ENCODE peak calls at places on chromosomes 5 and 9, in five cellular contexts. C is tibial nerve, D is AG04450, E is fibroblast of lung, F is spleen. O is an unnamed sample. For H3K27me3, the result is how much of the 10 kb centered on the place peaks cover.

GRCh38 chr9:120619751-120620655 is 40.0 kb upstream of the CDK5RAP2 start:
- DNase-seq in C (peak), D (peak), E (peak), F (no peak), O (peak)

GRCh38 chr9:76227165-76227564 is 167.1 kb downstream of the RFK start:
- DNase-seq in C (no peak), D (no peak), E (no peak), F (no peak), O (no peak)

GRCh38 chr9:133137451-133138231 is 16.6 kb upstream of the RALGDS start:
- DNase-seq in C (no peak), D (no peak), E (no peak), F (no peak), O (no peak)

GRCh38 chr5:81303563-81303962 is 2.2 kb downstream of the ZCCHC9 start:
- DNase-seq in C (no peak), D (peak), E (peak), F (no peak), O (no peak)

GRCh38 chr9:134592819-134593200 is 48.8 kb upstream of the COL5A1 start:
- DNase-seq in C (no peak), D (no peak), E (no peak), F (no peak), O (no peak)

GRCh38 chr9:118583414-118583813 is 785.8 kb downstream of the BRINP1 start:
- DNase-seq in C (no peak), D (no peak), E (no peak), F (no peak), O (no peak)

GRCh38 chr5:88877826-88878225 is 5.2 kb downstream of the MEF2C start:
- DNase-seq in C (no peak), D (no peak), E (peak), F (no peak), O (no peak)

GRCh38 chr5:119290161-119290569 is 65.7 kb upstream of the TNFAIP8 start:
- DNase-seq in C (no peak), D (no peak), E (no peak), F (no peak), O (no peak)

GRCh38 chr9:131411719-131412681 is 18.1 kb downstream of the PRRC2B start:
- DNase-seq in C (no peak), D (no peak), E (no peak), F (peak), O (no peak)

GRCh38 chr5:92267830-92268229 is 884.7 kb upstream of the ARRDC3 start:
- DNase-seq in C (no peak), D (no peak), E (no peak), F (no peak), O (no peak)

GRCh38 chr5:79135790-79136553 is 24.4 kb downstream of the BHMT start:
- DNase-seq in C (no peak), D (no peak), E (no peak), F (no peak), O (no peak)

GRCh38 chr5:38458174-38458573 is 98.3 kb downstream of the LIFR start:
- DNase-seq in C (no peak), D (no peak), E (no peak), F (no peak), O (no peak)

GRCh38 chr5:152178350-152178699 is 226.8 kb downstream of the NMUR2 start:
- DNase-seq in C (no peak), D (no peak), E (no peak), F (no peak), O (no peak)

GRCh38 chr5:141637266-141637692 is 482 bp downstream of the RELL2 start:
- DNase-seq in C (no peak), D (no peak), E (no peak), F (peak), O (no peak)

GRCh38 chr5:79938468-79938867 is 52.6 kb downstream of the MTX3 start:
- DNase-seq in C (no peak), D (no peak), E (no peak), F (no peak), O (no peak)

GRCh38 chr9:134625361-134626140 is 16.1 kb upstream of the COL5A1 start:
- DNase-seq in C (peak), D (no peak), E (peak), F (peak), O (no peak)

GRCh38 chr9:117414220-117414905 is 494 bp downstream of the ASTN2 start:
- DNase-seq in C (no peak), D (no peak), E (no peak), F (no peak), O (no peak)

GRCh38 chr9:7665874-7666273 is 133.7 kb downstream of the DMAC1 start:
- DNase-seq in C (no peak), D (no peak), E (no peak), F (no peak), O (no peak)

GRCh38 chr9:136792321-136793062 is 1.3 kb downstream of the TMEM141 start:
- DNase-seq in C (no peak), D (no peak), E (no peak), F (peak), O (peak)

GRCh38 chr5:134540747-134541733 is 15.6 kb downstream of the JADE2 start:
- DNase-seq in C (no peak), D (no peak), E (no peak), F (no peak), O (no peak)

GRCh38 chr9:86842573-86842972 is 104.7 kb downstream of the GAS1 start:
- DNase-seq in C (no peak), D (no peak), E (no peak), F (no peak), O (no peak)

GRCh38 chr9:137262909-137263285 is 7.8 kb downstream of the NELFB start:
- DNase-seq in C (no peak), D (no peak), E (no peak), F (peak), O (no peak)

GRCh38 chr9:35903049-35903448 is 3.0 kb upstream of the HRCT1 start:
- DNase-seq in C (no peak), D (no peak), E (peak), F (no peak), O (no peak)

GRCh38 chr5:172775326-172776234 is 4.6 kb upstream of the DUSP1 start:
- DNase-seq in C (peak), D (no peak), E (peak), F (peak), O (no peak)

GRCh38 chr5:73375949-73376348 is 72.6 kb downstream of the FOXD1 start:
- DNase-seq in C (no peak), D (no peak), E (no peak), F (no peak), O (no peak)

GRCh38 chr5:138138949-138139775 is at the start of gene NME5:
- DNase-seq in C (no peak), D (no peak), E (peak), F (peak), O (peak)

GRCh38 chr5:135880278-135880677 is 15.4 kb downstream of the IL9 start:
- DNase-seq in C (no peak), D (no peak), E (peak), F (no peak), O (no peak)

GRCh38 chr5:177447066-177447610 is 524 bp downstream of the PRR7 start:
- DNase-seq in C (no peak), D (no peak), E (peak), F (peak), O (peak)

GRCh38 chr5:149037819-149038218 is 25.0 kb downstream of the SH3TC2 start:
- DNase-seq in C (no peak), D (no peak), E (no peak), F (no peak), O (no peak)

GRCh38 chr9:101495810-101496209 is 37.8 kb upstream of the RNF20 start:
- DNase-seq in C (no peak), D (no peak), E (peak), F (no peak), O (no peak)

DNA sequence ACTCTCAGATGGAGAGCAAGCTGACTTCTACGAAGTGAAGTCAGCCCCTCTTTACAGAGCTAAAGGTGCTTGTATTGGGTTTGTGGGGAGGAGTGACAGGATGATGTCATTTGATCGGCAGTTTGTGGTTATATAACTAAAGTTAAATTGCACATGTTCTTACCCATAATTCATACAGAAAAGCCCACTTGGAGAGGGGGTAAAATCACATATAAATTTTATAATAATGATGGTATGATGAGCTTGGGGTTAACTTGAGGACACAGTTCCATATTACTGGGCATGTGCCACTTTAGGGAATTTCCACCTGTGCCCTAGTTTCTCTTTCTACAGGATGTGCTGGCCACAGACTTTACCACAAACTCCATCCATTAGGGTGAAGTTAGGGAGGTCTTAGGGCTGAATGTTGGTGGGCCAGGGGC is 1178.6 kb upstream of the CDH9 start:
- DNase-seq in C (no peak), D (no peak), E (no peak), F (no peak), O (no peak)
- TF ChIP-seq CTCF in C (no peak), D (no peak), E (no peak), F (no peak), O (no peak)

GRCh38 chr5:93603711-93604118 is 20.7 kb downstream of the NR2F1 start:
- DNase-seq in C (no peak), D (no peak), E (no peak), F (no peak), O (no peak)
- H3K27me3 ChIP-seq in C (under half), D (under half), E (under half), F (half or more), O (under half)

GRCh38 chr9:105637787-105638395 is 24.4 kb upstream of the TAL2 start:
- DNase-seq in C (no peak), D (no peak), E (peak), F (no peak), O (no peak)
- TF ChIP-seq CTCF in C (no peak), D (peak), E (peak), F (peak), O (no peak)

GRCh38 chr9:34576593-34576935 is 13.0 kb downstream of the CNTFR start:
- DNase-seq in C (no peak), D (no peak), E (no peak), F (no peak), O (no peak)
- H3K27me3 ChIP-seq in C (under half), D (half or more), E (under half), F (under half), O (under half)

GRCh38 chr9:37859043-37859442 is 44.9 kb downstream of the SLC25A51 start:
- DNase-seq in C (no peak), D (no peak), E (peak), F (no peak), O (no peak)
- TF ChIP-seq CTCF in C (no peak), D (peak), E (peak), F (no peak), O (no peak)

DNA sequence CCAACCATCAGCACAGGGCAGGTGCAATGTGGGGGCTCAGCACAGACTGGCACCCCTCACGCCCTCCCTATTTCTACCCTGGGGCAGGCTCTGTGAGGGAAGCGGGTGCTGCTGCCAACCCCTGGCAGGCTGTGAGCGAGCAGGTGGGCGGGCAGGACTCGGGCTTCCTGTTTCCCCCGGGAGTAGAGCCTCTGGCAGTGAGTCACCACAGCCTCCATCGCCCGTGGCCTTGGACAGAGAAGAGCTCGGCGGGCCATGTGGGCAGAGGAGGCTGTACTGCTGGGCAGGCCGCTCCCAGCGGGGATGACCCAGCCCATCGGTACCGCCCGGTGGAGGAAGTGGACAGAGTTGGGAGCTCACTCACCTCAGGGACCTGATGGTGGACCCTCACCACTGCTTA is 16.6 kb downstream of the KCNT1 start:
- DNase-seq in C (no peak), D (no peak), E (no peak), F (peak), O (peak)
- H3K27me3 ChIP-seq in C (under half), D (under half), E (under half), F (under half), O (under half)

DNA sequence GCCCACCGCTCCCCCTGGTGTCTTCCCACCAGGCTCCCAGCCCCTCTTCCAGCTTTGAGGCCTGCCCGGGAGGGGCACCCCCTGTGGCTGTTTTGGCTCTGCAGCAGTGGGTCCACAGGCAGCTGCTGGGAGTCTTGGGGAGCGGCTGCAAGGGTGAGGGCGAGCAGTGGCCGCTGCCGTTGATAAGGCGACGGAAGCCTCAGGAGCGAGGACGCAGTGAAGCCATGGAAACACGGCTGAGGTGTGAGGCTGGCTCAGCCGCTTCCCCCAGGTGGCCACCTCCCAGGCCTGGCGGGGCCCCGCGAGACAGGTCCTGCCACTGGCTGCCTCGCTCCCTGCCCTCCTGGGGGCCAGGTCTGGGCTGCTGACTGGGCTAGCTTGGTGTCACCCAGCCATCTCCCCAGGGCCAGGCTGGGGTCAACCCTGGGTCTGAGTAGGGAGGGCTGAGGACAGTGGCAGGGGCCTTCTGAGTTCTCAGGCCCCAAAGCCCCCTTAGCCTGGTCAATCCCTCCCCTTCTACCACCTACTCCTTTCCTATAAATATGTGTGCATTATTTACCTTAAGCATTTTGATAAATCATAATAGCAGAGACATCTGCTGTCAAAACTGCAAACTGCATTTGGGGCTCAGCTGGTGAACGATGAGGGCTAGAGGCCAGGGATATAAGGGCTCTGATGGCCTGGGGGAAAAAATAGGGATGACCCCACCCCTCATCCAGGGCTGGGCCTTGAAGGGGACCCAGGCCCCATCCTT is 41.7 kb downstream of the CXXC5 start:
- DNase-seq in C (no peak), D (no peak), E (peak), F (peak), O (no peak)
- TF ChIP-seq CTCF in C (peak), D (peak), E (peak), F (peak), O (peak)

DNA sequence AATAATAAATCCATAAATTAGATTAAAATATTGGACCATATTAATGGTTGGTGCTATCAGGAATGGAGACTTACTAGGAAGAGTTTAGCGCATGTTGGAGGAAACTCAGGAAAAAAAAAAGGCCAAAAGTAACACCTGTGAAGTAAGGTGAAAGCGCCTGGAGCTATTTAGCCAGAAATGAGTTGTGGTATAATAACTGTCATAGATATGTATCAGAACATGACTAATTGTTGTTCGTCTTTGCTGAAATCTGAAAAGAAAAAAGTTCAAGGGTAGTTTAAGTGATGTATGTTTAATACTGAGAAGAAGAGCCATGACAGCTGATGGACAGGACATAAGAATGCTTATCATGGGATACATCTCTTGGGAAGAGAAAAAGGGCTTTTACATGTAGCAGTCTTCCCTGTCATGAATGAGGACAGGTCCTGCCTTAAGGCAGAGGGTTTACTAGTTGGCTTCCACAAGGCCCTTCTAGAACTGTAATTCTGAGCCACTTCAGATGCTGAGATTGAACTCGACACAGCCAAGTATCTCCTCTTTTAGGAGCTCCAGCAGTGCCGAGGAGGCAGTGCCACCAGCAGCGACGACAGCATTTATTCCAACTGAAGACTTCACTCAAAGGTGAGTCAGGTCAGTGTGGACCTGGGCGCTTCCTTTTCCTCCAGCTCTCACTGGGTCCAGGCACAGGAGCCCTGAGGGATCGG is 946 bp upstream of the CAMK4 start:
- DNase-seq in C (no peak), D (no peak), E (no peak), F (no peak), O (no peak)
- H3K27me3 ChIP-seq in C (under half), D (under half), E (under half), F (under half), O (under half)

GRCh38 chr9:122220673-122221222 is 8.0 kb downstream of the LHX6 start:
- DNase-seq in C (no peak), D (no peak), E (no peak), F (no peak), O (no peak)

GRCh38 chr9:122222741-122223140 is 6.0 kb downstream of the LHX6 start:
- DNase-seq in C (no peak), D (no peak), E (no peak), F (no peak), O (no peak)

GRCh38 chr9:122219856-122220672 is 8.7 kb downstream of the LHX6 start:
- DNase-seq in C (no peak), D (no peak), E (peak), F (no peak), O (no peak)

GRCh38 chr9:122223435-122223834 is 5.3 kb downstream of the LHX6 start:
- DNase-seq in C (no peak), D (no peak), E (no peak), F (no peak), O (no peak)

GRCh38 chr9:122221223-122221811 is 7.4 kb downstream of the LHX6 start:
- DNase-seq in C (no peak), D (no peak), E (no peak), F (no peak), O (no peak)
- TF ChIP-seq CTCF in C (no peak), D (no peak), E (no peak), F (no peak), O (no peak)

GRCh38 chr9:135727257-135727875 is 25.4 kb downstream of the KCNT1 start:
- DNase-seq in C (no peak), D (no peak), E (no peak), F (no peak), O (no peak)

GRCh38 chr9:135731454-135731853 is 29.5 kb downstream of the KCNT1 start:
- DNase-seq in C (no peak), D (no peak), E (no peak), F (no peak), O (no peak)

GRCh38 chr9:135726138-135726853 is 24.3 kb downstream of the KCNT1 start:
- DNase-seq in C (no peak), D (no peak), E (no peak), F (no peak), O (no peak)

GRCh38 chr9:135728436-135729110 is 26.6 kb downstream of the KCNT1 start:
- DNase-seq in C (no peak), D (no peak), E (no peak), F (no peak), O (no peak)

DNA sequence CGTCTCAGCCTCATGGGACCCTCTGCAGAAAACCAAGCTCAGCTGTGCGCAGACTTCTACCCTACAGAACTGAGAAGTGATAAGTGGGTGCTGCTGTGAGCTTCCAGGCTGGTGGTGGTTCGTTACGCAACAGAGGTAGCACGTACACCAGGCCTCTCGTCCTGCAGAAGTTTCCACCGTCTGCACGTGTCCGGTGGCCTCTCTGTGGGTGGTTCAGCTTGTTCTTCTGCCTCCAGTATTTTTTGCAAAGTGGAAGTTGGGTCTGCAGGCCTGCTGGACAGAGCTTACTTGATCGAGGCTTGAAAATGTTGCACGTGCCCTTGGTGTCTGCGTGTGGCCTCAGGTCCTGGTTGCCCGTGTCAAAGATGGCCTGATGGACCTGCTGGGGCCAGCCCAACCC is 27.5 kb downstream of the KCNT1 start:
- DNase-seq in C (no peak), D (no peak), E (no peak), F (no peak), O (no peak)
- H3K27me3 ChIP-seq in C (under half), D (under half), E (under half), F (under half), O (under half)